ENCODE peak calls at places on chromosomes 13 and 19, in seven cellular contexts. One of them, this sample, is unnamed.

GRCh38 chr13:21011378-21011777 is 50.0 kb downstream of the LATS2 start:
- DNase-seq in HepG2: no peak
- DNase-seq in NCI-H748 treated with DMSO at 0.1 percent for 48 hours: no peak
- DNase-seq in T-helper 9 cell: no peak
- DNase-seq in NCI-H1092: no peak
- DNase-seq in activated CD8-positive, alpha-beta T cell treated with anti-CD3 and anti-CD28 coated beads for 36 hours: no peak
- DNase-seq in fibroblast of pulmonary artery: no peak
- DNase-seq in this sample: no peak

GRCh38 chr19:12793290-12794195 is 2.3 kb downstream of the JUNB start:
- DNase-seq in activated CD8-positive, alpha-beta T cell treated with anti-CD3 and anti-CD28 coated beads for 36 hours: peak
- DNase-seq in T-helper 9 cell: peak
- DNase-seq in fibroblast of pulmonary artery: peak
- DNase-seq in NCI-H748 treated with DMSO at 0.1 percent for 48 hours: peak
- DNase-seq in NCI-H1092: peak
- DNase-seq in HepG2: peak
- DNase-seq in this sample: peak

GRCh38 chr19:7069042-7069903 is at the start of gene ZNF557:
- DNase-seq in fibroblast of pulmonary artery: peak
- DNase-seq in NCI-H1092: peak
- DNase-seq in HepG2: peak
- DNase-seq in T-helper 9 cell: peak
- DNase-seq in NCI-H748 treated with DMSO at 0.1 percent for 48 hours: peak
- DNase-seq in activated CD8-positive, alpha-beta T cell treated with anti-CD3 and anti-CD28 coated beads for 36 hours: peak
- DNase-seq in this sample: peak

GRCh38 chr19:47274891-47275865 is 493 bp downstream of the INAFM1 start:
- DNase-seq in T-helper 9 cell: no peak
- DNase-seq in NCI-H1092: no peak
- DNase-seq in HepG2: no peak
- DNase-seq in fibroblast of pulmonary artery: peak
- DNase-seq in activated CD8-positive, alpha-beta T cell treated with anti-CD3 and anti-CD28 coated beads for 36 hours: peak
- DNase-seq in NCI-H748 treated with DMSO at 0.1 percent for 48 hours: no peak
- DNase-seq in this sample: peak

GRCh38 chr19:7981199-7981598 is 24.2 kb downstream of the ELAVL1 start:
- DNase-seq in NCI-H748 treated with DMSO at 0.1 percent for 48 hours: no peak
- DNase-seq in T-helper 9 cell: no peak
- DNase-seq in fibroblast of pulmonary artery: no peak
- DNase-seq in activated CD8-positive, alpha-beta T cell treated with anti-CD3 and anti-CD28 coated beads for 36 hours: no peak
- DNase-seq in NCI-H1092: no peak
- DNase-seq in HepG2: no peak
- DNase-seq in this sample: no peak

GRCh38 chr19:45444318-45445041 is 20.8 kb upstream of the ERCC1 start:
- DNase-seq in activated CD8-positive, alpha-beta T cell treated with anti-CD3 and anti-CD28 coated beads for 36 hours: peak
- DNase-seq in T-helper 9 cell: peak
- DNase-seq in NCI-H748 treated with DMSO at 0.1 percent for 48 hours: peak
- DNase-seq in fibroblast of pulmonary artery: peak
- DNase-seq in NCI-H1092: no peak
- DNase-seq in HepG2: peak
- DNase-seq in this sample: peak

GRCh38 chr13:47087841-47088240 is 191.0 kb upstream of the HTR2A start:
- DNase-seq in T-helper 9 cell: no peak
- DNase-seq in NCI-H748 treated with DMSO at 0.1 percent for 48 hours: no peak
- DNase-seq in HepG2: no peak
- DNase-seq in activated CD8-positive, alpha-beta T cell treated with anti-CD3 and anti-CD28 coated beads for 36 hours: no peak
- DNase-seq in fibroblast of pulmonary artery: peak
- DNase-seq in NCI-H1092: no peak
- DNase-seq in this sample: no peak

GRCh38 chr19:17794731-17795494 is at the start of gene B3GNT3:
- DNase-seq in HepG2: peak
- DNase-seq in activated CD8-positive, alpha-beta T cell treated with anti-CD3 and anti-CD28 coated beads for 36 hours: no peak
- DNase-seq in T-helper 9 cell: peak
- DNase-seq in fibroblast of pulmonary artery: peak
- DNase-seq in NCI-H1092: no peak
- DNase-seq in NCI-H748 treated with DMSO at 0.1 percent for 48 hours: peak
- DNase-seq in this sample: peak

GRCh38 chr19:10111405-10111811 is at the start of gene P2RY11:
- DNase-seq in T-helper 9 cell: peak
- DNase-seq in NCI-H1092: no peak
- DNase-seq in fibroblast of pulmonary artery: no peak
- DNase-seq in HepG2: no peak
- DNase-seq in activated CD8-positive, alpha-beta T cell treated with anti-CD3 and anti-CD28 coated beads for 36 hours: peak
- DNase-seq in NCI-H748 treated with DMSO at 0.1 percent for 48 hours: no peak
- DNase-seq in this sample: no peak

GRCh38 chr19:40089462-40089861 is 1.3 kb downstream of the ZNF780A start:
- DNase-seq in T-helper 9 cell: no peak
- DNase-seq in activated CD8-positive, alpha-beta T cell treated with anti-CD3 and anti-CD28 coated beads for 36 hours: no peak
- DNase-seq in HepG2: no peak
- DNase-seq in fibroblast of pulmonary artery: peak
- DNase-seq in NCI-H748 treated with DMSO at 0.1 percent for 48 hours: no peak
- DNase-seq in NCI-H1092: no peak
- DNase-seq in this sample: no peak

GRCh38 chr19:10718205-10719196 is 622 bp downstream of the DNM2 start:
- DNase-seq in NCI-H748 treated with DMSO at 0.1 percent for 48 hours: no peak
- DNase-seq in T-helper 9 cell: peak
- DNase-seq in fibroblast of pulmonary artery: peak
- DNase-seq in HepG2: no peak
- DNase-seq in NCI-H1092: no peak
- DNase-seq in activated CD8-positive, alpha-beta T cell treated with anti-CD3 and anti-CD28 coated beads for 36 hours: peak
- DNase-seq in this sample: peak

GRCh38 chr13:89267734-89268133 is 1596.6 kb downstream of the SLITRK5 start:
- DNase-seq in NCI-H748 treated with DMSO at 0.1 percent for 48 hours: no peak
- DNase-seq in fibroblast of pulmonary artery: no peak
- DNase-seq in HepG2: no peak
- DNase-seq in NCI-H1092: no peak
- DNase-seq in T-helper 9 cell: no peak
- DNase-seq in activated CD8-positive, alpha-beta T cell treated with anti-CD3 and anti-CD28 coated beads for 36 hours: no peak
- DNase-seq in this sample: no peak

GRCh38 chr13:49645451-49645850 is 17.1 kb downstream of the ARL11 start:
- DNase-seq in HepG2: peak
- DNase-seq in T-helper 9 cell: no peak
- DNase-seq in NCI-H1092: no peak
- DNase-seq in fibroblast of pulmonary artery: no peak
- DNase-seq in NCI-H748 treated with DMSO at 0.1 percent for 48 hours: no peak
- DNase-seq in activated CD8-positive, alpha-beta T cell treated with anti-CD3 and anti-CD28 coated beads for 36 hours: no peak
- DNase-seq in this sample: no peak

GRCh38 chr13:76609643-76610042 is 276.6 kb downstream of the KCTD12 start:
- DNase-seq in NCI-H748 treated with DMSO at 0.1 percent for 48 hours: no peak
- DNase-seq in T-helper 9 cell: no peak
- DNase-seq in HepG2: no peak
- DNase-seq in NCI-H1092: no peak
- DNase-seq in activated CD8-positive, alpha-beta T cell treated with anti-CD3 and anti-CD28 coated beads for 36 hours: no peak
- DNase-seq in fibroblast of pulmonary artery: no peak
- DNase-seq in this sample: no peak